ENCODE peak calls at places on chromosomes 16 and 17, in four cellular contexts. One of them, this sample, is unnamed.

GRCh38 chr17:49216953-49217650 is 6.6 kb downstream of the ABI3 start:
- ATAC-seq in upper lobe of left lung: peak; percentile 78
- ATAC-seq in K562: peak; percentile 53
- ATAC-seq in GM12878: no peak
- ATAC-seq in this sample: peak; percentile 78

GRCh38 chr17:253091-253846 is 71.8 kb upstream of the DOC2B start:
- ATAC-seq in GM12878: no peak
- ATAC-seq in K562: no peak
- ATAC-seq in upper lobe of left lung: no peak
- ATAC-seq in this sample: no peak

GRCh38 chr16:65704866-65705265 is 583.0 kb upstream of the CDH11 start:
- ATAC-seq in K562: peak; percentile 56
- ATAC-seq in upper lobe of left lung: no peak
- ATAC-seq in GM12878: no peak
- ATAC-seq in this sample: no peak

GRCh38 chr16:53224932-53225533 is 170.2 kb downstream of the CHD9 start:
- ATAC-seq in upper lobe of left lung: no peak
- ATAC-seq in GM12878: peak; percentile 28
- ATAC-seq in K562: peak; percentile 90
- ATAC-seq in this sample: no peak

GRCh38 chr16:72992142-72992601 is 55.8 kb downstream of the ZFHX3 start:
- ATAC-seq in upper lobe of left lung: no peak
- ATAC-seq in GM12878: no peak
- ATAC-seq in K562: no peak
- ATAC-seq in this sample: no peak

GRCh38 chr16:50597563-50598255 is 49.5 kb downstream of the NKD1 start:
- ATAC-seq in GM12878: no peak
- ATAC-seq in K562: no peak
- ATAC-seq in upper lobe of left lung: no peak
- ATAC-seq in this sample: no peak

GRCh38 chr16:21301168-21301894 is 23.2 kb upstream of the CRYM start:
- ATAC-seq in GM12878: peak; percentile 87
- ATAC-seq in upper lobe of left lung: peak; percentile 92
- ATAC-seq in K562: peak; percentile 88
- ATAC-seq in this sample: peak; percentile 69

GRCh38 chr17:10628756-10629155 is 28.4 kb downstream of the MYH3 start:
- ATAC-seq in K562: peak; percentile 81
- ATAC-seq in upper lobe of left lung: no peak
- ATAC-seq in GM12878: no peak
- ATAC-seq in this sample: no peak

GRCh38 chr17:45149037-45149668 is 878 bp downstream of the HEXIM1 start:
- ATAC-seq in GM12878: peak; percentile 69
- ATAC-seq in K562: peak; percentile 70
- ATAC-seq in upper lobe of left lung: peak; percentile 72
- ATAC-seq in this sample: peak; percentile 34

GRCh38 chr17:17191346-17191792 is 14.8 kb downstream of the PLD6 start:
- ATAC-seq in upper lobe of left lung: no peak
- ATAC-seq in K562: no peak
- ATAC-seq in GM12878: no peak
- ATAC-seq in this sample: peak; percentile 73

GRCh38 chr16:31713945-31714898 is 159.4 kb upstream of the ZNF267 start:
- ATAC-seq in GM12878: peak; percentile 6
- ATAC-seq in upper lobe of left lung: no peak
- ATAC-seq in K562: peak; percentile 47
- ATAC-seq in this sample: no peak

GRCh38 chr16:89506113-89506504 is 2.1 kb upstream of the SPG7 start:
- ATAC-seq in upper lobe of left lung: no peak
- ATAC-seq in K562: no peak
- ATAC-seq in GM12878: no peak
- ATAC-seq in this sample: no peak

GRCh38 chr17:57578608-57578990 is 166.5 kb downstream of the CCDC182 start:
- ATAC-seq in GM12878: peak; percentile 93
- ATAC-seq in upper lobe of left lung: no peak
- ATAC-seq in K562: no peak
- ATAC-seq in this sample: no peak

DNA sequence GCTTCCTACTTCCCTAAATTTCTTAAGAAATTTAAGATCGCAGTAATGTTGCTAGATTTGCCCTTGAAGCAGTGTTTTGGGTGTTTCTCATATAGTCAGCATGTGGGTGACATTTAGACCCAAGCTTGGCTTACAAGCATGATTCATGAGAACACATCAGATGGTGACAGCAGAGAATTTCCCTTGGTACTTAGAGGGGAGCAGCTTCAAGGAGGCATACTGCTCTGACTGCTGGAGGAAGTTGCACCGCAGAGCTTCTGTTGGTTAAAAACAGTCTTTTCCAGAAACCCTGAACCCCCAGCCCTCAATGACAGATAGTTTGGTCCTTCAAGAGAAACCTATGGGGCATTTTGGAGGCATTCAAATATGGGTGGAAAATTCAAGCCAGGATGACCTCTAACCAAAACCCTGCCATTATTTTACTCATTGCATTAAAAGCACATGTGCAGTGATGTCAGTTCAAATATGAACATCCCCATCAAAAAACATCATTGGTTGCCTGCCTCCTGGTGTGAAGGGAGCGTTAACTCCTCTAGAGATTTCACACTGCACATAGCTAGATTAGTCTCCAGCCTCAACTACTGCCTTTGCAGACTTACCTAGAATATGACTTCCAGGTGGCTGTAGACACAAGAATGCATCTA is 201.5 kb upstream of the CACNG5 start:
- ATAC-seq in GM12878: peak; percentile 79
- ATAC-seq in upper lobe of left lung: no peak
- ATAC-seq in K562: no peak
- ATAC-seq in this sample: no peak
- TF ChIP-seq EP300 in GM12878: no peak
- TF ChIP-seq EP300 in upper lobe of left lung: no peak
- TF ChIP-seq EP300 in K562: no peak
- TF ChIP-seq EP300 in this sample: no peak

DNA sequence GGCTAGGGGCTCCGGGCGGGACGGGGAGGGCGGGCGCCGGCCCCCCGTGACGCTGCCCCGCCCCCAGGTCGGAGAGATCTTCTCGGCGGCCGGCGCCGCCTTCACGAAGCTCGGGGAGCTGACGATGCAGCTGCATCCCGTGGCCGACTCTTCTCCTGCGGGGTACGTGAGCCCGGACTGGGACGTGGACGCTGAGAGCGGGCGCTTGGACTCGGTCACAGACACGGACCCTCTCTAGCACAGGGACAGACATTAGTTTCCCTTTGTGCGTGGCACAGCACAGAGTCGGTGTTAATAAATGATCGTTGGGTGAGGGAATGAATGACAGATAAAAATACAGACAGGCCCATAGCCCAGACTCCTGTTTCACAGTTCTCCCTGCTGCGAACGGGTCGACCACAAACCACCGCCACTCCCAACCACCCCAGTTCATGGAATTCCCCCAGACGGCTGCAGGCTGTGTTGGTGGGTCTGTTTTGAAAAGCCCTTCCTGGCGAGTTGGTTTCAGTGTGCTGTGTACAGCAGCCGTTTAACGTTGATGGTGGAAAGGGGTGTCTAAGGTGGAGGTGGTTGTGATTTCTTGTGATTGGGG is 2.7 kb downstream of the RNASEK start:
- ATAC-seq in K562: no peak
- ATAC-seq in GM12878: peak; percentile 36
- ATAC-seq in upper lobe of left lung: no peak
- ATAC-seq in this sample: no peak
- TF ChIP-seq POLR2A in K562: no peak
- TF ChIP-seq POLR2A in GM12878: peak; percentile 70
- TF ChIP-seq POLR2A in upper lobe of left lung: peak; percentile 51
- TF ChIP-seq POLR2A in this sample: no peak

GRCh38 chr17:39626171-39626670 is 531 bp upstream of the PPP1R1B start:
- ATAC-seq in K562: no peak
- ATAC-seq in GM12878: no peak
- ATAC-seq in upper lobe of left lung: no peak
- ATAC-seq in this sample: no peak
- H3K27me3 ChIP-seq in K562: peaks cover 5% of the 10 kb centered on the region
- H3K27me3 ChIP-seq in GM12878: peaks cover 7% of the 10 kb centered on the region
- H3K27me3 ChIP-seq in upper lobe of left lung: peaks cover 17% of the 10 kb centered on the region
- H3K27me3 ChIP-seq in this sample: peaks cover 82% of the 10 kb centered on the region

GRCh38 chr16:79307214-79307613 is 293.3 kb downstream of the MAF start:
- ATAC-seq in GM12878: no peak
- ATAC-seq in K562: no peak
- ATAC-seq in upper lobe of left lung: peak; percentile 84
- ATAC-seq in this sample: peak; percentile 69
- TF ChIP-seq EP300 in GM12878: no peak
- TF ChIP-seq EP300 in K562: no peak
- TF ChIP-seq EP300 in upper lobe of left lung: no peak
- TF ChIP-seq EP300 in this sample: no peak

DNA sequence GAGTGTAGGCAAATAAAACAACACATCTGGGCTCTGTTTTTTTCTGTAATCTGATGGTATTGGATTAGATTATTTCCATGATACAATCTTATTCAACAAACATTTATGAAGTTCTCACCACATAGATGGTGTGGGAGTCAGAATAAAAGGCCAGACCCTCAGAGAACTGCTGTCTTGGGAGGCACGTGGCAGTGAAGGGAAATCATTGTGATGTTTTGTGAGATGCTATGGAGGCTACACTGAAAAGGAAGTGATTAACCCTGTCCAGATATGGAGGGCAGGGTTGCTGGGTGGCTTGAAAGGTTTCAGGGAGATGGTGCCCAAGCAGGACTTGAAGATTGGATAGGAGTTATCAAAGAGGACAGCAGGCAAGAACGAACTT is 35.6 kb downstream of the DHRS7B start:
- ATAC-seq in GM12878: no peak
- ATAC-seq in K562: no peak
- ATAC-seq in upper lobe of left lung: peak; percentile 31
- ATAC-seq in this sample: no peak
- TF ChIP-seq POLR2A in GM12878: no peak
- TF ChIP-seq POLR2A in K562: no peak
- TF ChIP-seq POLR2A in upper lobe of left lung: no peak
- TF ChIP-seq POLR2A in this sample: no peak

GRCh38 chr16:85057948-85058347 is 30.4 kb downstream of the KIAA0513 start:
- ATAC-seq in K562: no peak
- ATAC-seq in upper lobe of left lung: no peak
- ATAC-seq in GM12878: no peak
- ATAC-seq in this sample: no peak

GRCh38 chr16:85057212-85057889 is 29.8 kb downstream of the KIAA0513 start:
- ATAC-seq in K562: peak; percentile 90
- ATAC-seq in upper lobe of left lung: no peak
- ATAC-seq in GM12878: peak; percentile 58
- ATAC-seq in this sample: no peak

GRCh38 chr16:85061566-85061965 is 34.0 kb downstream of the KIAA0513 start:
- ATAC-seq in GM12878: peak; percentile 51
- ATAC-seq in upper lobe of left lung: peak; percentile 76
- ATAC-seq in K562: no peak
- ATAC-seq in this sample: peak; percentile 54

GRCh38 chr16:85056211-85056748 is 28.7 kb downstream of the KIAA0513 start:
- ATAC-seq in K562: peak; percentile 82
- ATAC-seq in upper lobe of left lung: peak; percentile 74
- ATAC-seq in GM12878: peak; percentile 16
- ATAC-seq in this sample: peak; percentile 46

DNA sequence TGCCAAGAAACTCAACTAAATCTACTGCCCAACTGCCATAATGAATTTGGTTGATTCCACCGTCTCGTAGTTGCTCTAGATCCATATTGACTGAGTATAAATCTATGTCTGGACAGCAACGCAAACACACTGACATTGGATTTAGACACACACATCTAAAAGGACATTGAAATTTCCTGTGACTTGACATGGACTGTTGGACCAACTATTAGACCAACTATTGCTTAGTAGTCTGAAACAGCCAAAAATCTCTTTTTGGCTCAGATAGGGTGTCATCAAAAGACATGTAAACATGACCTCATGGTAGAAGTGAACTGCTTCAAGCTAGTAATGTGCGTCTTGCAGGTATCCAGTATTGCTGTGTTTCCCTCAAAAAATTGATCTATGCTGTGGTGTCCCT is 31.3 kb downstream of the KIAA0513 start:
- ATAC-seq in upper lobe of left lung: no peak
- ATAC-seq in GM12878: no peak
- ATAC-seq in K562: no peak
- ATAC-seq in this sample: no peak
- H3K27me3 ChIP-seq in upper lobe of left lung: no peaks in the 10 kb centered on the region
- H3K27me3 ChIP-seq in GM12878: no peaks in the 10 kb centered on the region
- H3K27me3 ChIP-seq in K562: no peaks in the 10 kb centered on the region
- H3K27me3 ChIP-seq in this sample: no peaks in the 10 kb centered on the region

DNA sequence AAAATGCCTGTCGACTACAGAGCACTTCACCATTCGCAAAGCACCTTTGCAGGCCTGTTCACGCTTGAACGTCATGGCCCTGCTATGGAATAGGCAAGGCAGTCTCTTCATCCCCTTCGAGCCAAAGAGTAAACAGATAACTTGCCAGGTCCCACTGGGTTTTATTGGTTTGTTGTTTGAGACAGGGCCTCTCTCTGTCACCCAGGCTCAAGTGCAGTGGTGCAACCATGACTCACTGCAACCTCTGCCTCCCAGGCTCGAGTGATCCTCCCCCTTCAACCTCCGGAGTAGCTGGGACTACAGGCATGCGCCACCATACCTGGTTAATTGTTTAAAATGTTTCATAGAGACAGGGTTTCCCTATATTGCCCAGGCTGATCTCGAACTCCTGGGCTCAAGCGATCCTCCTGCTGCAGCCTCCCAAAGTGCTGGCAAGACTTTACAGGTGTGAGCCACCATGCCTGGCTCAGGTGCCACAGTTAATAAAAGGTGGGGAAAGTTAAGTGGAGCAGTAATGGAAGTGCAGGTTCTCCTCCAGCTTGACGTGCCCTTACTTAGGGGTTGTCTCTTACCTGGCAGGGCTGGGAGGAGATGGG is 9.5 kb downstream of the CHAD start:
- ATAC-seq in GM12878: no peak
- ATAC-seq in upper lobe of left lung: no peak
- ATAC-seq in K562: peak; percentile 57
- ATAC-seq in this sample: no peak
- TF ChIP-seq EP300 in GM12878: no peak
- TF ChIP-seq EP300 in upper lobe of left lung: no peak
- TF ChIP-seq EP300 in K562: no peak
- TF ChIP-seq EP300 in this sample: no peak

GRCh38 chr16:81180578-81180977 is 57.9 kb upstream of the BCO1 start:
- ATAC-seq in K562: no peak
- ATAC-seq in upper lobe of left lung: no peak
- ATAC-seq in GM12878: no peak
- ATAC-seq in this sample: no peak

GRCh38 chr16:81179219-81179618 is 59.3 kb upstream of the BCO1 start:
- ATAC-seq in GM12878: no peak
- ATAC-seq in upper lobe of left lung: no peak
- ATAC-seq in K562: no peak
- ATAC-seq in this sample: no peak

GRCh38 chr16:81185416-81185815 is 53.1 kb upstream of the BCO1 start:
- ATAC-seq in K562: no peak
- ATAC-seq in upper lobe of left lung: no peak
- ATAC-seq in GM12878: no peak
- ATAC-seq in this sample: no peak

GRCh38 chr16:81175325-81175891 is 63.1 kb upstream of the BCO1 start:
- ATAC-seq in upper lobe of left lung: no peak
- ATAC-seq in GM12878: no peak
- ATAC-seq in K562: no peak
- ATAC-seq in this sample: no peak

GRCh38 chr16:81181013-81181720 is 57.3 kb upstream of the BCO1 start:
- ATAC-seq in GM12878: no peak
- ATAC-seq in K562: peak; percentile 93
- ATAC-seq in upper lobe of left lung: peak; percentile 87
- ATAC-seq in this sample: peak; percentile 93
- TF ChIP-seq POLR2A in GM12878: no peak
- TF ChIP-seq POLR2A in K562: no peak
- TF ChIP-seq POLR2A in upper lobe of left lung: no peak
- TF ChIP-seq POLR2A in this sample: no peak

GRCh38 chr17:59298512-59298911 is 32.9 kb upstream of the YPEL2 start:
- ATAC-seq in K562: no peak
- ATAC-seq in upper lobe of left lung: no peak
- ATAC-seq in GM12878: no peak
- ATAC-seq in this sample: no peak
- H3K27me3 ChIP-seq in K562: no peaks in the 10 kb centered on the region
- H3K27me3 ChIP-seq in upper lobe of left lung: no peaks in the 10 kb centered on the region
- H3K27me3 ChIP-seq in GM12878: no peaks in the 10 kb centered on the region
- H3K27me3 ChIP-seq in this sample: no peaks in the 10 kb centered on the region

GRCh38 chr17:41904242-41904841 is 14.4 kb downstream of the ACLY start:
- ATAC-seq in upper lobe of left lung: no peak
- ATAC-seq in GM12878: no peak
- ATAC-seq in K562: no peak
- ATAC-seq in this sample: no peak
- TF ChIP-seq EP300 in upper lobe of left lung: no peak
- TF ChIP-seq EP300 in GM12878: no peak
- TF ChIP-seq EP300 in K562: no peak
- TF ChIP-seq EP300 in this sample: no peak